ENCODE peak calls at places on chromosomes 6 and 20, in six cellular contexts. One of them, this sample, is unnamed.

GRCh38 chr20:44006578-44006977 is 91.9 kb downstream of the TOX2 start:
- DNase-seq in GM23338: no peak
- DNase-seq in WTC11: no peak
- DNase-seq in GM12878: no peak
- DNase-seq in HepG2: no peak
- DNase-seq in K562: peak
- DNase-seq in this sample: no peak

GRCh38 chr6:104789770-104790190 is 69.9 kb downstream of the HACE1 start:
- DNase-seq in GM23338: peak
- DNase-seq in WTC11: no peak
- DNase-seq in GM12878: no peak
- DNase-seq in HepG2: peak
- DNase-seq in K562: peak
- DNase-seq in this sample: no peak

GRCh38 chr6:33430991-33431879 is 11.4 kb downstream of the SYNGAP1 start:
- DNase-seq in GM23338: peak
- DNase-seq in WTC11: peak
- DNase-seq in GM12878: no peak
- DNase-seq in HepG2: peak
- DNase-seq in K562: peak
- DNase-seq in this sample: no peak

GRCh38 chr20:49549806-49550551 is 18.0 kb downstream of the PTGIS start:
- DNase-seq in GM23338: no peak
- DNase-seq in WTC11: no peak
- DNase-seq in GM12878: no peak
- DNase-seq in HepG2: no peak
- DNase-seq in K562: no peak
- DNase-seq in this sample: no peak

GRCh38 chr20:25276533-25277050 is 28.7 kb downstream of the PYGB start:
- DNase-seq in GM23338: no peak
- DNase-seq in WTC11: peak
- DNase-seq in GM12878: no peak
- DNase-seq in HepG2: no peak
- DNase-seq in K562: no peak
- DNase-seq in this sample: no peak

GRCh38 chr6:21294144-21294543 is 299.4 kb upstream of the SOX4 start:
- DNase-seq in GM23338: no peak
- DNase-seq in WTC11: no peak
- DNase-seq in GM12878: no peak
- DNase-seq in HepG2: no peak
- DNase-seq in K562: peak
- DNase-seq in this sample: no peak

GRCh38 chr6:158560787-158561246 is 926 bp downstream of the TMEM181 start:
- DNase-seq in GM23338: peak
- DNase-seq in WTC11: no peak
- DNase-seq in GM12878: no peak
- DNase-seq in HepG2: no peak
- DNase-seq in K562: peak
- DNase-seq in this sample: no peak

GRCh38 chr6:15033850-15034203 is 212.0 kb upstream of the JARID2 start:
- DNase-seq in GM23338: no peak
- DNase-seq in WTC11: no peak
- DNase-seq in GM12878: no peak
- DNase-seq in HepG2: no peak
- DNase-seq in K562: no peak
- DNase-seq in this sample: no peak

GRCh38 chr6:53967415-53967814 is 143.8 kb upstream of the MLIP start:
- DNase-seq in GM23338: peak
- DNase-seq in WTC11: no peak
- DNase-seq in GM12878: no peak
- DNase-seq in HepG2: no peak
- DNase-seq in K562: no peak
- DNase-seq in this sample: no peak

GRCh38 chr6:88952065-88952704 is 11.2 kb downstream of the RNGTT start:
- DNase-seq in GM23338: no peak
- DNase-seq in WTC11: no peak
- DNase-seq in GM12878: no peak
- DNase-seq in HepG2: peak
- DNase-seq in K562: peak
- DNase-seq in this sample: no peak

GRCh38 chr20:513429-513828 is 30.2 kb downstream of the CSNK2A1 start:
- DNase-seq in GM23338: no peak
- DNase-seq in WTC11: no peak
- DNase-seq in GM12878: no peak
- DNase-seq in HepG2: no peak
- DNase-seq in K562: no peak
- DNase-seq in this sample: no peak

GRCh38 chr6:42347456-42347855 is 104.3 kb downstream of the TRERF1 start:
- DNase-seq in GM23338: no peak
- DNase-seq in WTC11: no peak
- DNase-seq in GM12878: no peak
- DNase-seq in HepG2: no peak
- DNase-seq in K562: no peak
- DNase-seq in this sample: no peak

GRCh38 chr20:1325173-1326030 is 3.5 kb downstream of the SDCBP2 start:
- DNase-seq in GM23338: peak
- DNase-seq in WTC11: peak
- DNase-seq in GM12878: peak
- DNase-seq in HepG2: peak
- DNase-seq in K562: peak
- DNase-seq in this sample: peak

GRCh38 chr20:62246872-62247652 is 8.7 kb downstream of the OSBPL2 start:
- DNase-seq in GM23338: no peak
- DNase-seq in WTC11: no peak
- DNase-seq in GM12878: no peak
- DNase-seq in HepG2: peak
- DNase-seq in K562: no peak
- DNase-seq in this sample: no peak

GRCh38 chr6:110688661-110689268 is 126.5 kb downstream of the CDK19 start:
- DNase-seq in GM23338: peak
- DNase-seq in WTC11: no peak
- DNase-seq in GM12878: no peak
- DNase-seq in HepG2: no peak
- DNase-seq in K562: no peak
- DNase-seq in this sample: no peak
- TF ChIP-seq CREB1 in GM23338: no peak
- TF ChIP-seq CREB1 in WTC11: no peak
- TF ChIP-seq CREB1 in GM12878: no peak
- TF ChIP-seq CREB1 in HepG2: no peak
- TF ChIP-seq CREB1 in K562: no peak
- TF ChIP-seq CREB1 in this sample: no peak

GRCh38 chr6:85450578-85450884 is 648 bp downstream of the NT5E start:
- DNase-seq in GM23338: no peak
- DNase-seq in WTC11: no peak
- DNase-seq in GM12878: no peak
- DNase-seq in HepG2: no peak
- DNase-seq in K562: no peak
- DNase-seq in this sample: no peak

GRCh38 chr6:85453052-85453451 is 3.2 kb downstream of the NT5E start:
- DNase-seq in GM23338: no peak
- DNase-seq in WTC11: no peak
- DNase-seq in GM12878: no peak
- DNase-seq in HepG2: no peak
- DNase-seq in K562: no peak
- DNase-seq in this sample: no peak

GRCh38 chr6:85453490-85453889 is 3.6 kb downstream of the NT5E start:
- DNase-seq in GM23338: no peak
- DNase-seq in WTC11: no peak
- DNase-seq in GM12878: no peak
- DNase-seq in HepG2: no peak
- DNase-seq in K562: no peak
- DNase-seq in this sample: no peak

GRCh38 chr6:85451586-85452306 is 1.9 kb downstream of the NT5E start:
- DNase-seq in GM23338: no peak
- DNase-seq in WTC11: no peak
- DNase-seq in GM12878: no peak
- DNase-seq in HepG2: peak
- DNase-seq in K562: no peak
- DNase-seq in this sample: no peak

GRCh38 chr6:85452441-85452881 is 2.6 kb downstream of the NT5E start:
- DNase-seq in GM23338: no peak
- DNase-seq in WTC11: no peak
- DNase-seq in GM12878: no peak
- DNase-seq in HepG2: no peak
- DNase-seq in K562: no peak
- DNase-seq in this sample: no peak
- TF ChIP-seq CREB1 in GM23338: no peak
- TF ChIP-seq CREB1 in WTC11: no peak
- TF ChIP-seq CREB1 in GM12878: no peak
- TF ChIP-seq CREB1 in HepG2: no peak
- TF ChIP-seq CREB1 in K562: no peak
- TF ChIP-seq CREB1 in this sample: no peak

DNA sequence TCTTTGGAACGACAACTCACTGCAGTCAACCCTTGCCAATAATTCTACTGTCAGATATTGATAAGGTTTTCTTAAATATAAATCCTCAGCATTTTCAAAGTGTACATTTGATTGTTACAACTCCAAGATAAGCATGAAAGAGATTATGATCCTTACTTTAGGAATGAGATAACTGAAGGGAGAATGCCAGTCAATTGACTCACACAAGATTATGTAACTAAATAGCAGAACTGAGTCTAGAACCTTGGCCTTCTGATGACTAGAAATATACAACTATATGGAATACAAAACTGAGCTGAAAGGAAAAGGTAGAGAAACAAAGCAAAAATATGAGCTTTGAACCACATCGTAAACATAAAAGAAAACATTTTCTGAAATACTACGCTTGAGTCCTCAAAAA is 26.9 kb upstream of the STXBP5 start:
- DNase-seq in GM23338: no peak
- DNase-seq in WTC11: no peak
- DNase-seq in GM12878: no peak
- DNase-seq in HepG2: no peak
- DNase-seq in K562: no peak
- DNase-seq in this sample: no peak
- TF ChIP-seq CREB1 in GM23338: no peak
- TF ChIP-seq CREB1 in WTC11: no peak
- TF ChIP-seq CREB1 in GM12878: no peak
- TF ChIP-seq CREB1 in HepG2: no peak
- TF ChIP-seq CREB1 in K562: no peak
- TF ChIP-seq CREB1 in this sample: no peak

GRCh38 chr6:139137716-139138115 is 2.8 kb downstream of the HECA start:
- DNase-seq in GM23338: no peak
- DNase-seq in WTC11: no peak
- DNase-seq in GM12878: no peak
- DNase-seq in HepG2: no peak
- DNase-seq in K562: no peak
- DNase-seq in this sample: no peak
- TF ChIP-seq CREB1 in GM23338: no peak
- TF ChIP-seq CREB1 in WTC11: no peak
- TF ChIP-seq CREB1 in GM12878: no peak
- TF ChIP-seq CREB1 in HepG2: no peak
- TF ChIP-seq CREB1 in K562: no peak
- TF ChIP-seq CREB1 in this sample: no peak

GRCh38 chr6:149431905-149432775 is 32.1 kb downstream of the SUMO4 start:
- DNase-seq in GM23338: peak
- DNase-seq in WTC11: peak
- DNase-seq in GM12878: peak
- DNase-seq in HepG2: peak
- DNase-seq in K562: peak
- DNase-seq in this sample: peak

GRCh38 chr6:149433901-149434300 is 33.8 kb downstream of the SUMO4 start:
- DNase-seq in GM23338: no peak
- DNase-seq in WTC11: no peak
- DNase-seq in GM12878: no peak
- DNase-seq in HepG2: no peak
- DNase-seq in K562: no peak
- DNase-seq in this sample: no peak

GRCh38 chr6:149435919-149436586 is 36.0 kb downstream of the SUMO4 start:
- DNase-seq in GM23338: no peak
- DNase-seq in WTC11: no peak
- DNase-seq in GM12878: no peak
- DNase-seq in HepG2: no peak
- DNase-seq in K562: no peak
- DNase-seq in this sample: no peak

GRCh38 chr6:149436647-149437046 is 36.6 kb downstream of the SUMO4 start:
- DNase-seq in GM23338: no peak
- DNase-seq in WTC11: no peak
- DNase-seq in GM12878: no peak
- DNase-seq in HepG2: no peak
- DNase-seq in K562: no peak
- DNase-seq in this sample: no peak

GRCh38 chr6:149433405-149433804 is 33.3 kb downstream of the SUMO4 start:
- DNase-seq in GM23338: no peak
- DNase-seq in WTC11: no peak
- DNase-seq in GM12878: no peak
- DNase-seq in HepG2: no peak
- DNase-seq in K562: no peak
- DNase-seq in this sample: no peak
- TF ChIP-seq CREB1 in GM23338: no peak
- TF ChIP-seq CREB1 in WTC11: no peak
- TF ChIP-seq CREB1 in GM12878: no peak
- TF ChIP-seq CREB1 in HepG2: no peak
- TF ChIP-seq CREB1 in K562: no peak
- TF ChIP-seq CREB1 in this sample: no peak

GRCh38 chr6:161443868-161444267 is 170.0 kb upstream of the AGPAT4 start:
- DNase-seq in GM23338: peak
- DNase-seq in WTC11: peak
- DNase-seq in GM12878: no peak
- DNase-seq in HepG2: no peak
- DNase-seq in K562: peak
- DNase-seq in this sample: peak
- TF ChIP-seq CREB1 in GM23338: no peak
- TF ChIP-seq CREB1 in WTC11: no peak
- TF ChIP-seq CREB1 in GM12878: no peak
- TF ChIP-seq CREB1 in HepG2: no peak
- TF ChIP-seq CREB1 in K562: no peak
- TF ChIP-seq CREB1 in this sample: no peak

GRCh38 chr20:50932881-50933280 is 1.6 kb upstream of the ADNP start:
- DNase-seq in GM23338: no peak
- DNase-seq in WTC11: no peak
- DNase-seq in GM12878: no peak
- DNase-seq in HepG2: no peak
- DNase-seq in K562: no peak
- DNase-seq in this sample: no peak

GRCh38 chr20:50932016-50932338 is 740 bp upstream of the ADNP start:
- DNase-seq in GM23338: no peak
- DNase-seq in WTC11: no peak
- DNase-seq in GM12878: no peak
- DNase-seq in HepG2: no peak
- DNase-seq in K562: no peak
- DNase-seq in this sample: no peak

GRCh38 chr20:50931306-50932015 is at the start of gene ADNP:
- DNase-seq in GM23338: peak
- DNase-seq in WTC11: peak
- DNase-seq in GM12878: peak
- DNase-seq in HepG2: peak
- DNase-seq in K562: peak
- DNase-seq in this sample: peak

GRCh38 chr20:50931048-50931305 is 260 bp downstream of the ADNP start:
- DNase-seq in GM23338: no peak
- DNase-seq in WTC11: no peak
- DNase-seq in GM12878: no peak
- DNase-seq in HepG2: no peak
- DNase-seq in K562: no peak
- DNase-seq in this sample: no peak

DNA sequence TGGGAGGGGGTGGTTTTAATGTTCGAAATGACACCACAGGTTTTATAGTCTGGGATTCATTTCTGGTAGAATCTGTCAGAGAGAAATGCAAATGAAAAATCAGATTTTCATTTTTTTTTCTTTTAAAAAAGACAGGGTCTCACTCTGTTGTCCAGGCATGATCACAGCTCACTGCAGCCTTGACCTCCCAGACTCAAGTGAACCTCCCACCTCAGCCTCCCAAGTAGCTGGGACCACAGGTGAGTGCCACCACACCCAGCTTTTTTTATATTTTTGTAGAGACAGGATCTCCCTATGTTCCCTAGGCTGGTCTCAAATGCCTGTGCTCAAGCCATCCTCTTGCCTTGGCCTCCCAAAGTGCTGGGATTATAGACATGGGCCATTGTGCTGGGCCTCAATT is 2.4 kb upstream of the ADNP start:
- DNase-seq in GM23338: no peak
- DNase-seq in WTC11: no peak
- DNase-seq in GM12878: no peak
- DNase-seq in HepG2: no peak
- DNase-seq in K562: no peak
- DNase-seq in this sample: no peak
- TF ChIP-seq CREB1 in GM23338: no peak
- TF ChIP-seq CREB1 in WTC11: no peak
- TF ChIP-seq CREB1 in GM12878: no peak
- TF ChIP-seq CREB1 in HepG2: no peak
- TF ChIP-seq CREB1 in K562: no peak
- TF ChIP-seq CREB1 in this sample: no peak

This sample was measured in H1.